ENCODE peak calls at places on chromosomes 13 and 19, in four cellular contexts. P is K562, Q is breast epithelium, K is endothelial cell of umbilical vein. L is an unnamed sample.

GRCh38 chr19:48768989-48769713 is 13.8 kb downstream of the FGF21 start:
- DNase-seq in P (no peak), Q (no peak), K (no peak), L (no peak)

GRCh38 chr13:66508153-66508909 is 721.8 kb downstream of the PCDH9 start:
- DNase-seq in P (no peak), Q (no peak), K (no peak), L (no peak)

GRCh38 chr13:23688336-23688735 is 118.1 kb downstream of the TNFRSF19 start:
- DNase-seq in P (no peak), Q (no peak), K (no peak), L (no peak)

GRCh38 chr13:100280681-100281080 is 191.8 kb downstream of the PCCA start:
- DNase-seq in P (no peak), Q (no peak), K (no peak), L (no peak)

GRCh38 chr13:73718248-73718647 is 416.0 kb downstream of the KLF12 start:
- DNase-seq in P (no peak), Q (no peak), K (no peak), L (no peak)

GRCh38 chr19:23273022-23273593 is 22.9 kb upstream of the ZNF724 start:
- DNase-seq in P (no peak), Q (no peak), K (no peak), L (no peak)

GRCh38 chr13:105343134-105343806 is 1192.2 kb downstream of the EFNB2 start:
- DNase-seq in P (no peak), Q (no peak), K (peak), L (no peak)

GRCh38 chr13:113121928-113122420 is 625 bp upstream of the F10 start:
- DNase-seq in P (no peak), Q (peak), K (no peak), L (no peak)

GRCh38 chr19:16638666-16639065 is 10.7 kb upstream of the MED26 start:
- DNase-seq in P (no peak), Q (no peak), K (no peak), L (no peak)

GRCh38 chr13:113800576-113800926 is 41.5 kb downstream of the TMEM255B start:
- DNase-seq in P (no peak), Q (no peak), K (no peak), L (no peak)

GRCh38 chr19:43751466-43752220 is 3.1 kb downstream of the SMG9 start:
- DNase-seq in P (no peak), Q (no peak), K (no peak), L (no peak)

GRCh38 chr13:54852831-54853230 is 1824.2 kb downstream of the OLFM4 start:
- DNase-seq in P (no peak), Q (no peak), K (no peak), L (no peak)

GRCh38 chr19:14061751-14062557 is at the start of gene PALM3:
- DNase-seq in P (peak), Q (peak), K (no peak), L (no peak)

GRCh38 chr13:112806761-112807652 is 117.2 kb downstream of the ATP11A start:
- DNase-seq in P (no peak), Q (no peak), K (no peak), L (no peak)

GRCh38 chr13:38099751-38100150 is 230.2 kb upstream of the TRPC4 start:
- DNase-seq in P (no peak), Q (no peak), K (no peak), L (no peak)

GRCh38 chr19:49327878-49328544 is 3.0 kb upstream of the SLC6A16 start:
- DNase-seq in P (peak), Q (no peak), K (peak), L (no peak)

GRCh38 chr19:40613669-40614594 is 12.8 kb downstream of the LTBP4 start:
- DNase-seq in P (peak), Q (peak), K (no peak), L (peak)

GRCh38 chr13:77751513-77752456 is 54.3 kb downstream of the SLAIN1 start:
- DNase-seq in P (peak), Q (no peak), K (peak), L (no peak)

GRCh38 chr13:69660155-69660554 is 447.5 kb upstream of the ATXN8OS start:
- DNase-seq in P (no peak), Q (no peak), K (no peak), L (no peak)

GRCh38 chr19:28488006-28488405 is 724.9 kb downstream of the UQCRFS1 start:
- DNase-seq in P (no peak), Q (no peak), K (no peak), L (no peak)

GRCh38 chr19:43433689-43434088 is 19.0 kb downstream of the TEX101 start:
- DNase-seq in P (no peak), Q (no peak), K (no peak), L (no peak)

GRCh38 chr19:12675940-12676339 is 5.7 kb downstream of the DHPS start:
- DNase-seq in P (no peak), Q (no peak), K (no peak), L (no peak)

GRCh38 chr19:17555929-17556813 is 722 bp downstream of the COLGALT1 start:
- DNase-seq in P (peak), Q (no peak), K (peak), L (no peak)

GRCh38 chr19:13899393-13899792 is 6.5 kb downstream of the BRME1 start:
- DNase-seq in P (no peak), Q (no peak), K (no peak), L (no peak)

GRCh38 chr13:113360446-113360845 is 3.5 kb downstream of the GRTP1 start:
- DNase-seq in P (no peak), Q (peak), K (no peak), L (no peak)

GRCh38 chr13:33312150-33312908 is 26.8 kb upstream of the STARD13 start:
- DNase-seq in P (no peak), Q (no peak), K (peak), L (no peak)

GRCh38 chr13:47310376-47310775 is 413.5 kb upstream of the HTR2A start:
- DNase-seq in P (no peak), Q (no peak), K (no peak), L (no peak)

GRCh38 chr19:32865326-32865725 is 4.2 kb downstream of the SLC7A9 start:
- DNase-seq in P (no peak), Q (no peak), K (no peak), L (no peak)

GRCh38 chr19:38375748-38376147 is 1.4 kb downstream of the PSMD8 start:
- DNase-seq in P (no peak), Q (no peak), K (no peak), L (no peak)
- TF ChIP-seq POLR2A in P (no peak), Q (no peak), K (no peak), L (no peak)

GRCh38 chr13:49996166-49996915 is 501 bp upstream of the TRIM13 start:
- DNase-seq in P (peak), Q (peak), K (peak), L (peak)
- TF ChIP-seq POLR2AphosphoS5 in P (peak), Q (peak), K (peak), L (peak)

GRCh38 chr19:2274937-2275535 is 6.9 kb downstream of the PEAK3 start:
- DNase-seq in P (peak), Q (no peak), K (peak), L (no peak)
- TF ChIP-seq POLR2A in P (peak), Q (no peak), K (no peak), L (no peak)

GRCh38 chr19:8004001-8004400 is 1.4 kb downstream of the ELAVL1 start:
- DNase-seq in P (no peak), Q (no peak), K (no peak), L (no peak)

GRCh38 chr19:8000298-8001038 is 5.0 kb downstream of the ELAVL1 start:
- DNase-seq in P (no peak), Q (no peak), K (no peak), L (no peak)

GRCh38 chr19:8004723-8005513 is 523 bp downstream of the ELAVL1 start:
- DNase-seq in P (peak), Q (no peak), K (peak), L (no peak)

GRCh38 chr19:8001651-8001994 is 3.8 kb downstream of the ELAVL1 start:
- DNase-seq in P (no peak), Q (no peak), K (no peak), L (no peak)

DNA sequence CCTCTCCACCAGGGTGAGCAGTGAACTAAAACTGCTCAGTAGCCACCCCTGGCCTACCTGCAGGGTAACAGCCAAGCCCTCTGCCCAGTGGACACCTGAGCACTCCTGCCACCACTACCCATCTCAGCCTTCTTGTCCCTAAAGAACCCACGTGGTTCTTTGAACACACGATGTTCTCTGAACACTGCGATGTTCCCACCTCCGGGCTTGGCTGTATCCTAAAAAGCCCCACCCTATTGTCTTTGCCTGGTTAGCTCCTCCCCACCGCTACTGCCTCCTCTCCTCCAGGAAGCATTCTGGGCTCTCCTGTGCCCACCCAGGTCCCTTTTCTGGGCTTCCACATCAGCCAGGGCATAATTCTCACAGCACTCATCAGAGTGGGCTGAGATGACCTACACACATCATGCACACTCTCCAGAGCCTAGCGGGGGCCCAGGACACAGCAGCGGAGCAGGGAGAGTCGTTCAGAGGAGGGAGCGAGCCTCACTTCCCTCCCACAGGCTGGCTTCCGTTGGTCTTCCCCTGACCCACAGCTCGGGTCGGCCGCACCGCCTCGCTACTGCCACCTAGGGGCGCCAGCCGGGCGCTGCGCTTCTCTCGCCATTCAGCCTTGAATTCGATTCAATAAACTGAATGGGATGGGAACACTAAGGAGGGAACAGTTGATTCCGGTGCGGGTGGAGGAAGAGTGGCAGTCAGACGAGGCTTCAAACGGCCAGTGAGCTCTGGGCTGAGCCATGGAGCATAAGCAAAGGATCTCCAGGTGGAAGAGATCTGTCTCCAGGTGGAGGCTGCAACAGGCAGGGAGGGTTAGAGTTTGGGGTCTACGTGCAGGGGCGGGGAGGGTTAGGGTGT is 3.2 kb downstream of the ELAVL1 start:
- DNase-seq in P (peak), Q (peak), K (peak), L (peak)
- TF ChIP-seq POLR2AphosphoS5 in P (no peak), Q (peak), K (no peak), L (peak)

L was measured in GM12892.